ENCODE peak calls at places on chromosome 15, in six cellular contexts. J, L, O, B, Q and C are unnamed samples. For H3K9me3, the result is how much of the 10 kb centered on the place peaks cover.

GRCh38 chr15:46879067-46879770 is 838.1 kb upstream of the SEMA6D start:
- DNase-seq in J (no peak), L (no peak), O (no peak), B (no peak), Q (no peak), C (no peak)

GRCh38 chr15:34708422-34708821 is 46.4 kb downstream of the GJD2 start:
- DNase-seq in J (peak), L (no peak), O (peak), B (no peak), Q (no peak), C (peak)

GRCh38 chr15:72195101-72195511 is 2.5 kb downstream of the GRAMD2A start:
- DNase-seq in J (no peak), L (no peak), O (no peak), B (no peak), Q (no peak), C (no peak)

GRCh38 chr15:22989576-22990477 is 9.7 kb upstream of the CYFIP1 start:
- DNase-seq in J (no peak), L (peak), O (no peak), B (no peak), Q (no peak), C (no peak)

GRCh38 chr15:25241241-25241801 is 197.5 kb downstream of the UBE3A start:
- DNase-seq in J (no peak), L (peak), O (no peak), B (no peak), Q (no peak), C (no peak)

GRCh38 chr15:48178612-48178931 is 477 bp upstream of the MYEF2 start:
- DNase-seq in J (no peak), L (no peak), O (no peak), B (no peak), Q (no peak), C (no peak)

GRCh38 chr15:31442203-31443090 is 115.8 kb downstream of the KLF13 start:
- DNase-seq in J (no peak), L (no peak), O (no peak), B (no peak), Q (peak), C (peak)

GRCh38 chr15:68364028-68364659 is 67.8 kb downstream of the ITGA11 start:
- DNase-seq in J (no peak), L (no peak), O (no peak), B (no peak), Q (no peak), C (no peak)

DNA sequence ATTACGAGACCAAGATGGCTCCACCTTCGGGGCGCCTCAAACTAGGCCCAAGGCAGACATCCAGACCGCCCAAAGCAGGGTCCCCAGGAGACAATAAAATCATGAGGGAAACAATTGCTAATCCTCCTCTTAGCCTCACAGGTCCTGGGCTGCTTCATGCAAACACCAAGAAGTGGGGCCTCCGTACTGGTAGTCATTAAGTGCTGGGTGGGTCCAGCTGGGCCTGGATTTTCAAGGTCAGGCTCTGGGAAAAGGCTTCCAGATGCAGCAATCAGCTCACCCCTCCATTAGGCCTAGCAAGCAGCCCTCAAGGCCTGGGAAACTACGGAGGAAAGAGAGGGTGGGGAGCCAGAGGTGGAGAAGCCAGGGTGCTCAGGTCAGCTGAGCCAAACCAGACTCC is 634 bp downstream of the FBXL22 start:
- DNase-seq in J (no peak), L (no peak), O (no peak), B (no peak), Q (no peak), C (no peak)
- H3K27ac ChIP-seq in J (no peak), L (no peak), O (no peak), B (peak), Q (peak), C (peak)

GRCh38 chr15:29651476-29652072 is 170.7 kb downstream of the TJP1 start:
- DNase-seq in J (no peak), L (no peak), O (no peak), B (no peak), Q (no peak), C (no peak)

GRCh38 chr15:29652595-29652994 is 169.7 kb downstream of the TJP1 start:
- DNase-seq in J (no peak), L (no peak), O (no peak), B (no peak), Q (no peak), C (no peak)

GRCh38 chr15:29656636-29657475 is 165.4 kb downstream of the TJP1 start:
- DNase-seq in J (no peak), L (no peak), O (no peak), B (no peak), Q (no peak), C (no peak)
- TF ChIP-seq CTCF in J (peak), L (no peak), O (no peak), B (no peak), Q (no peak), C (no peak)

GRCh38 chr15:95591886-95592285 is 738.6 kb upstream of the NR2F2 start:
- DNase-seq in J (no peak), L (no peak), O (no peak), B (no peak), Q (no peak), C (no peak)
- H3K9me3 ChIP-seq in J (under half), L (under half), O (under half), B (under half), Q (under half), C (under half)

GRCh38 chr15:64825431-64826294 is at the start of gene PIF1:
- DNase-seq in J (peak), L (peak), O (peak), B (peak), Q (peak), C (peak)

GRCh38 chr15:64825081-64825430 is 391 bp downstream of the PIF1 start:
- DNase-seq in J (no peak), L (no peak), O (peak), B (no peak), Q (no peak), C (no peak)

GRCh38 chr15:64833690-64834089 is 8.0 kb upstream of the PLEKHO2 start:
- DNase-seq in J (no peak), L (no peak), O (no peak), B (no peak), Q (no peak), C (no peak)

DNA sequence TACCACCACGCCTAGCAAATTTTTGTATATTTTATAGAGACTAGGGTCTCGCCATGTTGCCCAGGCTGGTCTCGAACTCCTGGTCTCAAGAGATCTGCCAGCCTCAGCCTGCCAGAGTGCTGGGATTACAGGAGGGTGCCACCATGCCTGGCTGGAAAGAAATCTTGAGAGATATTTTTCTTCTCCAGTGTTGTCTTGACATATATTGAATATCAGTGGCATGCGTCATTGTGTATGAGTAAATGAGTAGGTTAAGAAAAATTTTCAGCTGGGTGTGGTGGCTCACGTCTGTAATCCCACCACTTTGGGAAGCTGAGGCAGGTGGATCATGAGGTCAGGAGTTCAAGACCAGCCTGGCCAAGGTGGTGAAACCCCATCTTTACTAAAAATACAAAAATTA is 3.5 kb upstream of the PIF1 start:
- DNase-seq in J (no peak), L (no peak), O (no peak), B (no peak), Q (no peak), C (no peak)
- H3K27ac ChIP-seq in J (no peak), L (no peak), O (no peak), B (no peak), Q (no peak), C (no peak)